ENCODE peak calls at places on chromosomes 2 and 18, in six cellular contexts. G, J, Z, C, T and P are unnamed samples.

GRCh38 chr18:29962579-29962978 is 1080.0 kb downstream of the DSC3 start:
- DNase-seq in G (no peak), J (no peak), Z (no peak), C (no peak), T (peak), P (no peak)

GRCh38 chr18:47826157-47827074 is 104.0 kb downstream of the SMAD2 start:
- DNase-seq in G (no peak), J (no peak), Z (no peak), C (no peak), T (no peak), P (no peak)

GRCh38 chr2:1990724-1991123 is 246.4 kb upstream of the PXDN start:
- DNase-seq in G (no peak), J (no peak), Z (no peak), C (no peak), T (no peak), P (no peak)

GRCh38 chr2:59041139-59041538 is 800.0 kb upstream of the FANCL start:
- DNase-seq in G (no peak), J (no peak), Z (no peak), C (no peak), T (no peak), P (no peak)

GRCh38 chr2:75379811-75380210 is 180.5 kb upstream of the TACR1 start:
- DNase-seq in G (no peak), J (no peak), Z (no peak), C (no peak), T (no peak), P (no peak)

GRCh38 chr2:129103922-129104878 is 785.5 kb upstream of the HS6ST1 start:
- DNase-seq in G (no peak), J (no peak), Z (no peak), C (no peak), T (no peak), P (no peak)

GRCh38 chr18:28974504-28974903 is 797.6 kb upstream of the CDH2 start:
- DNase-seq in G (no peak), J (peak), Z (no peak), C (no peak), T (no peak), P (no peak)

GRCh38 chr18:52343138-52343537 is 3.1 kb downstream of the DCC start:
- DNase-seq in G (no peak), J (peak), Z (no peak), C (no peak), T (peak), P (no peak)

GRCh38 chr2:108987111-108987510 is 1.9 kb downstream of the EDAR start:
- DNase-seq in G (no peak), J (no peak), Z (no peak), C (no peak), T (no peak), P (no peak)

GRCh38 chr2:43142921-43143438 is 83.4 kb downstream of the ZFP36L2 start:
- DNase-seq in G (no peak), J (no peak), Z (peak), C (no peak), T (peak), P (no peak)

GRCh38 chr18:73060666-73061270 is 193.0 kb upstream of the NETO1 start:
- DNase-seq in G (no peak), J (no peak), Z (no peak), C (no peak), T (no peak), P (no peak)

GRCh38 chr18:63192885-63193349 is 126.7 kb downstream of the BCL2 start:
- DNase-seq in G (no peak), J (no peak), Z (no peak), C (no peak), T (no peak), P (no peak)

GRCh38 chr2:181161615-181162014 is 181.2 kb downstream of the UBE2E3 start:
- DNase-seq in G (no peak), J (no peak), Z (no peak), C (no peak), T (no peak), P (no peak)

GRCh38 chr2:98665638-98666037 is 57.2 kb downstream of the UNC50 start:
- DNase-seq in G (no peak), J (no peak), Z (no peak), C (no peak), T (no peak), P (no peak)

GRCh38 chr18:78605255-78605654 is 374.4 kb upstream of the SALL3 start:
- DNase-seq in G (no peak), J (no peak), Z (no peak), C (peak), T (no peak), P (no peak)

GRCh38 chr2:69134546-69134945 is 121.6 kb downstream of the ANTXR1 start:
- DNase-seq in G (no peak), J (peak), Z (no peak), C (no peak), T (no peak), P (no peak)

GRCh38 chr2:235343869-235344268 is 150.0 kb upstream of the AGAP1 start:
- DNase-seq in G (no peak), J (peak), Z (peak), C (no peak), T (no peak), P (no peak)

GRCh38 chr18:58363767-58364540 is 264.9 kb downstream of the ALPK2 start:
- DNase-seq in G (no peak), J (peak), Z (peak), C (no peak), T (no peak), P (no peak)

GRCh38 chr2:236177967-236178909 is 10.1 kb upstream of the GBX2 start:
- DNase-seq in G (peak), J (peak), Z (peak), C (peak), T (peak), P (no peak)

GRCh38 chr2:149858916-149859634 is 271.5 kb upstream of the MMADHC start:
- DNase-seq in G (no peak), J (peak), Z (peak), C (no peak), T (no peak), P (no peak)

GRCh38 chr2:84713441-84713840 is 167.4 kb downstream of the TRABD2A start:
- DNase-seq in G (no peak), J (peak), Z (no peak), C (no peak), T (no peak), P (no peak)

GRCh38 chr2:200255549-200255948 is 50.9 kb upstream of the SPATS2L start:
- DNase-seq in G (no peak), J (no peak), Z (no peak), C (no peak), T (no peak), P (no peak)

GRCh38 chr2:110771549-110772382 is 39.4 kb downstream of the ACOXL start:
- DNase-seq in G (no peak), J (no peak), Z (no peak), C (peak), T (no peak), P (no peak)

GRCh38 chr18:32037616-32038015 is 19.0 kb downstream of the RNF125 start:
- DNase-seq in G (no peak), J (no peak), Z (no peak), C (no peak), T (no peak), P (peak)

GRCh38 chr2:224520064-224520463 is 65.1 kb downstream of the CUL3 start:
- DNase-seq in G (no peak), J (peak), Z (peak), C (no peak), T (no peak), P (no peak)

GRCh38 chr2:200393191-200393590 is 86.7 kb downstream of the SPATS2L start:
- DNase-seq in G (no peak), J (no peak), Z (no peak), C (no peak), T (no peak), P (no peak)

GRCh38 chr2:241339839-241340471 is 16.1 kb upstream of the FARP2 start:
- DNase-seq in G (no peak), J (peak), Z (no peak), C (no peak), T (no peak), P (no peak)

GRCh38 chr2:195646424-195646823 is 10.6 kb upstream of the SLC39A10 start:
- DNase-seq in G (no peak), J (no peak), Z (no peak), C (peak), T (peak), P (peak)

GRCh38 chr18:213505-213904 is 54.3 kb downstream of the THOC1 start:
- DNase-seq in G (no peak), J (no peak), Z (no peak), C (no peak), T (peak), P (no peak)

GRCh38 chr18:9539938-9540337 is 64.6 kb downstream of the RALBP1 start:
- DNase-seq in G (no peak), J (no peak), Z (no peak), C (no peak), T (no peak), P (no peak)

GRCh38 chr18:36035253-36035652 is 32.1 kb downstream of the RPRD1A start:
- DNase-seq in G (no peak), J (no peak), Z (no peak), C (no peak), T (no peak), P (no peak)

GRCh38 chr2:100625731-100626130 is 62.9 kb downstream of the PDCL3 start:
- DNase-seq in G (no peak), J (no peak), Z (no peak), C (peak), T (no peak), P (no peak)

GRCh38 chr18:56872140-56872539 is 221.0 kb downstream of the WDR7 start:
- DNase-seq in G (no peak), J (no peak), Z (no peak), C (no peak), T (no peak), P (no peak)

GRCh38 chr18:57210101-57210661 is 63.3 kb downstream of the BOD1L2 start:
- DNase-seq in G (peak), J (peak), Z (peak), C (peak), T (peak), P (peak)

DNA sequence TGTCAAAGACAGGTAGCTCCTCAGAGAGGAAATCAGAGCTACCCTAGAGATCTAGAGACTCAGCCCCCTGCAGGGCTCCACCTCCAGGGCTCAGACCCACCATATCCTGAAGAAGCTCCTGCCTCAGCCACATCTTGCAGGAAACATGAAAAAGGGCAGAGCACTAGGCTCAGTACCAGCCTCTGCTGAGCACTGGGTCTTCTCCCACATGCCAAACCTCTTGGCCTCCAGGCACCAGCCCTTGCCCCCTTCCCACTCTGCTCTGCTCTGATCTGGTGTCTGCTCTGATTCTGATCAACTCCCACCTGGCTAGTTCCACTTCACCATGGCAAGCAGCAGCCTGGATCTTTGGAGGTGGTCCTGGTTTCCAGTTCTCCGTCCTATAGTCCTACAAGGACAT is 114.3 kb upstream of the SLC66A3 start:
- DNase-seq in G (no peak), J (no peak), Z (no peak), C (no peak), T (no peak), P (peak)
- H3K23ac ChIP-seq in G (no peak), J (no peak), Z (no peak), C (no peak), T (no peak), P (no peak)

GRCh38 chr2:218711550-218711929 is 905 bp downstream of the TTLL4 start:
- DNase-seq in G (no peak), J (peak), Z (peak), C (no peak), T (no peak), P (no peak)

GRCh38 chr2:218716070-218716469 is 5.4 kb downstream of the TTLL4 start:
- DNase-seq in G (no peak), J (peak), Z (no peak), C (no peak), T (no peak), P (no peak)

GRCh38 chr2:218717262-218717661 is 6.6 kb downstream of the TTLL4 start:
- DNase-seq in G (no peak), J (peak), Z (peak), C (no peak), T (no peak), P (no peak)

GRCh38 chr2:218710687-218711549 is at the start of gene TTLL4:
- DNase-seq in G (peak), J (peak), Z (peak), C (peak), T (peak), P (peak)

DNA sequence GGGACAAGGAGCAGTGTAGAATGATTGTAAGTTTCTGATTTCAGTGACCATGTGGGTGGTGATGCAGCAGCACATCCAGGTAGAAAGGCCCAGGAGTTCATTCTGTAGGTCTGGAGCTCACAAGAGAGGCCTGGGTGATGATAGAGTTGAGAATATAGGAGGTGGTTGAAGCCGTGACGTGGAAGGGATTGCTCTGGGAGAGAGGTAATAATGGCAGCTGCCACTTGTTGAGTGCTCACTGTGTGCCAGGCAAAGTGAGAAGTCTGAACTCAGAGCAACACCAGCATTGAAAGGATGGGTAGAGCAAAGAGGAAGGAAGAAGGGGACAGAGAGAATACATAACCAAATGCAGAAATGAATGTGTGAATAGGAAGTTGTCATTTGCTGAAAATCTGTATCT is 3.3 kb downstream of the TTLL4 start:
- DNase-seq in G (no peak), J (no peak), Z (no peak), C (no peak), T (no peak), P (no peak)
- H3K23ac ChIP-seq in G (no peak), J (no peak), Z (no peak), C (no peak), T (no peak), P (no peak)

GRCh38 chr2:133138693-133139092 is 429.6 kb downstream of the NCKAP5 start:
- DNase-seq in G (no peak), J (no peak), Z (no peak), C (peak), T (peak), P (peak)

GRCh38 chr2:133140620-133141019 is 427.6 kb downstream of the NCKAP5 start:
- DNase-seq in G (no peak), J (no peak), Z (no peak), C (no peak), T (no peak), P (no peak)

GRCh38 chr2:133139847-133140533 is 428.3 kb downstream of the NCKAP5 start:
- DNase-seq in G (peak), J (peak), Z (no peak), C (no peak), T (peak), P (no peak)

GRCh38 chr2:133130548-133131246 is 437.6 kb downstream of the NCKAP5 start:
- DNase-seq in G (no peak), J (peak), Z (peak), C (no peak), T (no peak), P (no peak)

DNA sequence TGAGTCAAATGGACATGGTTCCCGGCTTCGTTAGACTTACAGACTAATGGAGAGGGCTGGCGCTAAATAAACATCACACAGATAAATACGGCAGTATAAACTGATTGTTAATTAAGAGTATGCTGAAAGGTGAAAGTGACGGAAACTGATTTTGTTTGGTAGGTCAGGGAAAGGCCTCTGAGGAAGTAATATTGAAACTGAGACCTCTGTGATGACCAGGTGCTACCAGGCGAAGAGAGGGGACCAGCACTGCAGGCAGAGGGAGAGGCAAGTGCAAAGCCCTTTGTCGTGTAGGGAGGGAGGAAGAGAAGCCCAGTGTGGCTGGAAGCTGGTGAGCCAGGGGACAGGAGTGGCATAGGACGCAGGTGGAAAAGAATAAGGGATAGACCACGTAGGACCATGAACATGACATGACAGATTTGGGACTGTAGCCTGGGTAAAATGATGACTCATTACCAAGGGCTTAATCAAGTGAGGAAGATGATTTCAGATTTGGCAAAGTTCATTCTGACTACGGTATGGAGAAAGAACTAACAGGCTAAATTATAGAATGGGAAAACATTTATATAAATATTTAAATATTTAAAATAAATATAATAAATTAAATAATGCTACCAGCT is 433.1 kb downstream of the NCKAP5 start:
- DNase-seq in G (no peak), J (peak), Z (no peak), C (no peak), T (no peak), P (no peak)
- H3K23ac ChIP-seq in G (no peak), J (no peak), Z (no peak), C (no peak), T (no peak), P (no peak)

GRCh38 chr2:121524650-121525425 is 5.8 kb upstream of the RNU4ATAC start:
- DNase-seq in G (no peak), J (no peak), Z (no peak), C (no peak), T (peak), P (no peak)
- H3K23ac ChIP-seq in G (no peak), J (no peak), Z (no peak), C (no peak), T (no peak), P (no peak)

GRCh38 chr2:16395601-16396000 is 270.0 kb downstream of the CYRIA start:
- DNase-seq in G (no peak), J (no peak), Z (no peak), C (no peak), T (no peak), P (no peak)

GRCh38 chr2:16396986-16397385 is 268.6 kb downstream of the CYRIA start:
- DNase-seq in G (no peak), J (no peak), Z (no peak), C (no peak), T (no peak), P (no peak)

GRCh38 chr2:16394986-16395550 is 270.6 kb downstream of the CYRIA start:
- DNase-seq in G (no peak), J (no peak), Z (no peak), C (no peak), T (no peak), P (no peak)

GRCh38 chr2:16397681-16398475 is 267.8 kb downstream of the CYRIA start:
- DNase-seq in G (no peak), J (no peak), Z (no peak), C (no peak), T (no peak), P (no peak)

DNA sequence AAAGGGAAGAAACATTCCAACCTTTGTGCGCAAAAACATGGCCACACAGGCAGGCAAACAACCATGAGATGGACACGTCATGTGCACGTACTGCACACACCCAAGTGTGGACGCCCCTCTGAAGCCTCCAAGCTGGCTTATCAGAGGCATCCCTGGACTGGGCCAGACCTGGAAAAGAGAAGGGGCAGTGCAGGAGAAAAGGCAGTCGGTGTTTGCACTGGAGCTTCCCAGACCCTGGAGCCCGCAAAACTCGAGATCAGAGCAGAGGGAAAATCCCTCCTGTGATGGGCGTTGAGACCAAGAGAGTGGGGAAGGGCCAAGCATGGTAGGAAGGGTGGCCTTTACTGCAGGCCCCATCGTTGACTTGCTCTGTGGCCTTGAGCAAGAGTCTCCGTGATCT is 269.5 kb downstream of the CYRIA start:
- DNase-seq in G (no peak), J (no peak), Z (no peak), C (no peak), T (no peak), P (no peak)
- H3K23ac ChIP-seq in G (no peak), J (no peak), Z (no peak), C (no peak), T (no peak), P (no peak)

DNA sequence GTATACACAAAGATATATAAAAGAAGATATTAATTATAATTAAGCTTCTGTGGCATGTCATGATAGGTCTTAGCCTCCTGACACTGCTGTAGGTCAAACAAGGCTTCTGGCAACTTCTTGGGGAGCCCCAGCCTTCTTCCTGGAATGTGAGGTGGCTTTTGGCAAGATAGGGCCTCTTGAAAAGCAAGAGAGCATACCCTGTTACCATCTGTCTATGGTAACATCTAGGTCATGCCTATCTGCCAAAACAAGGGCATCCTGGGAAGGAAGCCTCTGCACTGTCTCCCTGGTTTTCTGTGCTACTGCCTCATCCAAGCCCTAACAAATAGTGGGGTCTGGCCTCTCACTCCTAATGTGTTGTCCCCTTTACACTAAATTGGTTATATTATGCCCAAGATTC is 70.9 kb downstream of the CCDC148 start:
- DNase-seq in G (no peak), J (no peak), Z (no peak), C (no peak), T (no peak), P (no peak)
- H3K23ac ChIP-seq in G (no peak), J (no peak), Z (no peak), C (no peak), T (no peak), P (no peak)